ENCODE peak calls at places on chromosomes 4 and X, in six cellular contexts. One of them, this sample, is unnamed.

GRCh38 chrX:109774136-109774535 is 41.1 kb upstream of the ACSL4 start:
- DNase-seq in CD8-positive, alpha-beta T cell: no peak
- DNase-seq in tibial nerve: no peak
- DNase-seq in left ventricle myocardium inferior: no peak
- DNase-seq in endodermal cell: no peak
- DNase-seq in hepatocyte: no peak
- DNase-seq in this sample: no peak

GRCh38 chr4:132572210-132572609 is 576.9 kb upstream of the PCDH10 start:
- DNase-seq in CD8-positive, alpha-beta T cell: no peak
- DNase-seq in hepatocyte: peak
- DNase-seq in left ventricle myocardium inferior: no peak
- DNase-seq in tibial nerve: no peak
- DNase-seq in endodermal cell: no peak
- DNase-seq in this sample: no peak

GRCh38 chrX:38220024-38220935 is at the start of gene SRPX:
- DNase-seq in endodermal cell: peak
- DNase-seq in left ventricle myocardium inferior: peak
- DNase-seq in tibial nerve: no peak
- DNase-seq in hepatocyte: peak
- DNase-seq in CD8-positive, alpha-beta T cell: no peak
- DNase-seq in this sample: peak

GRCh38 chr4:105594094-105595010 is 41.9 kb downstream of the ARHGEF38 start:
- DNase-seq in tibial nerve: no peak
- DNase-seq in endodermal cell: no peak
- DNase-seq in hepatocyte: peak
- DNase-seq in left ventricle myocardium inferior: no peak
- DNase-seq in CD8-positive, alpha-beta T cell: no peak
- DNase-seq in this sample: no peak

GRCh38 chr4:6271701-6272465 is 2.2 kb downstream of the WFS1 start:
- DNase-seq in CD8-positive, alpha-beta T cell: no peak
- DNase-seq in left ventricle myocardium inferior: peak
- DNase-seq in endodermal cell: no peak
- DNase-seq in hepatocyte: no peak
- DNase-seq in tibial nerve: peak
- DNase-seq in this sample: no peak

GRCh38 chr4:186782302-186782701 is 58.6 kb upstream of the FAT1 start:
- DNase-seq in hepatocyte: no peak
- DNase-seq in left ventricle myocardium inferior: no peak
- DNase-seq in endodermal cell: no peak
- DNase-seq in tibial nerve: no peak
- DNase-seq in CD8-positive, alpha-beta T cell: no peak
- DNase-seq in this sample: no peak

GRCh38 chr4:186939766-186940165 is 216.1 kb upstream of the FAT1 start:
- DNase-seq in CD8-positive, alpha-beta T cell: no peak
- DNase-seq in hepatocyte: no peak
- DNase-seq in tibial nerve: no peak
- DNase-seq in left ventricle myocardium inferior: no peak
- DNase-seq in endodermal cell: no peak
- DNase-seq in this sample: no peak

GRCh38 chr4:41796545-41797210 is 48.2 kb upstream of the PHOX2B start:
- DNase-seq in tibial nerve: no peak
- DNase-seq in hepatocyte: no peak
- DNase-seq in left ventricle myocardium inferior: no peak
- DNase-seq in CD8-positive, alpha-beta T cell: no peak
- DNase-seq in endodermal cell: peak
- DNase-seq in this sample: no peak

GRCh38 chr4:128358231-128358902 is 70.8 kb upstream of the PGRMC2 start:
- DNase-seq in endodermal cell: no peak
- DNase-seq in tibial nerve: no peak
- DNase-seq in CD8-positive, alpha-beta T cell: no peak
- DNase-seq in hepatocyte: peak
- DNase-seq in left ventricle myocardium inferior: no peak
- DNase-seq in this sample: no peak

GRCh38 chr4:123987408-123987807 is 590.8 kb downstream of the SPRY1 start:
- DNase-seq in left ventricle myocardium inferior: no peak
- DNase-seq in endodermal cell: no peak
- DNase-seq in CD8-positive, alpha-beta T cell: no peak
- DNase-seq in tibial nerve: no peak
- DNase-seq in hepatocyte: no peak
- DNase-seq in this sample: no peak

GRCh38 chrX:120536056-120536455 is 24.7 kb downstream of the CUL4B start:
- DNase-seq in CD8-positive, alpha-beta T cell: no peak
- DNase-seq in hepatocyte: no peak
- DNase-seq in endodermal cell: no peak
- DNase-seq in tibial nerve: no peak
- DNase-seq in left ventricle myocardium inferior: no peak
- DNase-seq in this sample: no peak

GRCh38 chr4:183098080-183098722 is 856 bp upstream of the WWC2 start:
- DNase-seq in tibial nerve: peak
- DNase-seq in hepatocyte: peak
- DNase-seq in left ventricle myocardium inferior: peak
- DNase-seq in CD8-positive, alpha-beta T cell: peak
- DNase-seq in endodermal cell: no peak
- DNase-seq in this sample: peak

GRCh38 chr4:184477201-184477999 is 3.0 kb upstream of the IRF2 start:
- DNase-seq in hepatocyte: peak
- DNase-seq in endodermal cell: no peak
- DNase-seq in left ventricle myocardium inferior: no peak
- DNase-seq in tibial nerve: no peak
- DNase-seq in CD8-positive, alpha-beta T cell: no peak
- DNase-seq in this sample: no peak

GRCh38 chr4:14568356-14568755 is 433.9 kb upstream of the CPEB2 start:
- DNase-seq in endodermal cell: no peak
- DNase-seq in left ventricle myocardium inferior: no peak
- DNase-seq in CD8-positive, alpha-beta T cell: no peak
- DNase-seq in hepatocyte: no peak
- DNase-seq in tibial nerve: no peak
- DNase-seq in this sample: no peak

GRCh38 chrX:56800801-56801200 is 71.8 kb downstream of the NBDY start:
- DNase-seq in CD8-positive, alpha-beta T cell: peak
- DNase-seq in hepatocyte: no peak
- DNase-seq in left ventricle myocardium inferior: no peak
- DNase-seq in endodermal cell: peak
- DNase-seq in tibial nerve: no peak
- DNase-seq in this sample: no peak

GRCh38 chr4:5751073-5751917 is 40.3 kb downstream of the EVC start:
- DNase-seq in hepatocyte: peak
- DNase-seq in CD8-positive, alpha-beta T cell: no peak
- DNase-seq in endodermal cell: peak
- DNase-seq in left ventricle myocardium inferior: no peak
- DNase-seq in tibial nerve: no peak
- DNase-seq in this sample: no peak

GRCh38 chr4:138499627-138500026 is 257.5 kb upstream of the SLC7A11 start:
- DNase-seq in tibial nerve: no peak
- DNase-seq in hepatocyte: no peak
- DNase-seq in left ventricle myocardium inferior: no peak
- DNase-seq in CD8-positive, alpha-beta T cell: no peak
- DNase-seq in endodermal cell: peak
- DNase-seq in this sample: no peak

GRCh38 chrX:154600962-154601374 is 16.0 kb downstream of the CTAG1A start:
- DNase-seq in hepatocyte: no peak
- DNase-seq in endodermal cell: no peak
- DNase-seq in tibial nerve: no peak
- DNase-seq in left ventricle myocardium inferior: no peak
- DNase-seq in CD8-positive, alpha-beta T cell: no peak
- DNase-seq in this sample: no peak

GRCh38 chr4:174460684-174461083 is 61.6 kb downstream of the HPGD start:
- DNase-seq in hepatocyte: no peak
- DNase-seq in CD8-positive, alpha-beta T cell: no peak
- DNase-seq in endodermal cell: no peak
- DNase-seq in tibial nerve: no peak
- DNase-seq in left ventricle myocardium inferior: no peak
- DNase-seq in this sample: no peak

GRCh38 chr4:60463846-60464502 is 736.2 kb upstream of the ADGRL3 start:
- DNase-seq in endodermal cell: peak
- DNase-seq in tibial nerve: no peak
- DNase-seq in CD8-positive, alpha-beta T cell: no peak
- DNase-seq in left ventricle myocardium inferior: no peak
- DNase-seq in hepatocyte: no peak
- DNase-seq in this sample: no peak

GRCh38 chr4:88162636-88163035 is 4.2 kb upstream of the ABCG2 start:
- DNase-seq in endodermal cell: no peak
- DNase-seq in left ventricle myocardium inferior: no peak
- DNase-seq in hepatocyte: no peak
- DNase-seq in tibial nerve: no peak
- DNase-seq in CD8-positive, alpha-beta T cell: no peak
- DNase-seq in this sample: no peak

DNA sequence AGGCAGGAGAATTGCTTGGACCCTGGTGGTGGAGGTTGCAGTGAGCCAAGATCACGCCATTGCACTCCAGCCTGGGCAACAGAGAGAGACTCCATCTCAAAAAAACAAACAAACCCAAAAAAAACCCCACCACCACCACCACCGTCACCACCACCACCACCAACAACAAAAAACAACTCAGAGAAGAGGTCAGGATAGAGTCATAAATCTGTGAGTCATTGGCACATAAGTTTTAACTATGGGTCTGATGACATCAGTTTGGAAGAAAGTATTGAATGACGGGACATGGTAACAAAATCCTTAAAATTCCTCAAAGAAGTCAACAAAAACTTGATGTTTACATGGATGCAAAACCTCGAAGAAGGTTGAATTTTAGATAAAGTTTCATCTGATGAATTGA is 288.0 kb upstream of the SFRP2 start:
- DNase-seq in CD8-positive, alpha-beta T cell: no peak
- DNase-seq in endodermal cell: no peak
- DNase-seq in left ventricle myocardium inferior: no peak
- DNase-seq in tibial nerve: no peak
- DNase-seq in hepatocyte: no peak
- DNase-seq in this sample: no peak
- TF ChIP-seq CTCF in CD8-positive, alpha-beta T cell: no peak
- TF ChIP-seq CTCF in endodermal cell: no peak
- TF ChIP-seq CTCF in left ventricle myocardium inferior: no peak
- TF ChIP-seq CTCF in tibial nerve: no peak
- TF ChIP-seq CTCF in hepatocyte: no peak
- TF ChIP-seq CTCF in this sample: no peak

GRCh38 chr4:81602853-81603252 is 131.1 kb upstream of the RASGEF1B start:
- DNase-seq in left ventricle myocardium inferior: no peak
- DNase-seq in hepatocyte: no peak
- DNase-seq in endodermal cell: no peak
- DNase-seq in tibial nerve: no peak
- DNase-seq in CD8-positive, alpha-beta T cell: no peak
- DNase-seq in this sample: no peak

GRCh38 chr4:81600511-81601269 is 129.0 kb upstream of the RASGEF1B start:
- DNase-seq in endodermal cell: no peak
- DNase-seq in CD8-positive, alpha-beta T cell: no peak
- DNase-seq in tibial nerve: no peak
- DNase-seq in left ventricle myocardium inferior: peak
- DNase-seq in hepatocyte: no peak
- DNase-seq in this sample: no peak

GRCh38 chr4:81604683-81605082 is 133.0 kb upstream of the RASGEF1B start:
- DNase-seq in endodermal cell: no peak
- DNase-seq in left ventricle myocardium inferior: no peak
- DNase-seq in tibial nerve: no peak
- DNase-seq in CD8-positive, alpha-beta T cell: no peak
- DNase-seq in hepatocyte: no peak
- DNase-seq in this sample: no peak

GRCh38 chr4:81599646-81600231 is 128.0 kb upstream of the RASGEF1B start:
- DNase-seq in endodermal cell: no peak
- DNase-seq in CD8-positive, alpha-beta T cell: no peak
- DNase-seq in hepatocyte: no peak
- DNase-seq in tibial nerve: no peak
- DNase-seq in left ventricle myocardium inferior: no peak
- DNase-seq in this sample: no peak

GRCh38 chr4:81601270-81601694 is 129.6 kb upstream of the RASGEF1B start:
- DNase-seq in hepatocyte: peak
- DNase-seq in tibial nerve: no peak
- DNase-seq in endodermal cell: no peak
- DNase-seq in left ventricle myocardium inferior: no peak
- DNase-seq in CD8-positive, alpha-beta T cell: no peak
- DNase-seq in this sample: no peak
- H3K27ac ChIP-seq in hepatocyte: peak
- H3K27ac ChIP-seq in tibial nerve: no peak
- H3K27ac ChIP-seq in endodermal cell: peak
- H3K27ac ChIP-seq in left ventricle myocardium inferior: peak
- H3K27ac ChIP-seq in CD8-positive, alpha-beta T cell: no peak
- H3K27ac ChIP-seq in this sample: no peak

DNA sequence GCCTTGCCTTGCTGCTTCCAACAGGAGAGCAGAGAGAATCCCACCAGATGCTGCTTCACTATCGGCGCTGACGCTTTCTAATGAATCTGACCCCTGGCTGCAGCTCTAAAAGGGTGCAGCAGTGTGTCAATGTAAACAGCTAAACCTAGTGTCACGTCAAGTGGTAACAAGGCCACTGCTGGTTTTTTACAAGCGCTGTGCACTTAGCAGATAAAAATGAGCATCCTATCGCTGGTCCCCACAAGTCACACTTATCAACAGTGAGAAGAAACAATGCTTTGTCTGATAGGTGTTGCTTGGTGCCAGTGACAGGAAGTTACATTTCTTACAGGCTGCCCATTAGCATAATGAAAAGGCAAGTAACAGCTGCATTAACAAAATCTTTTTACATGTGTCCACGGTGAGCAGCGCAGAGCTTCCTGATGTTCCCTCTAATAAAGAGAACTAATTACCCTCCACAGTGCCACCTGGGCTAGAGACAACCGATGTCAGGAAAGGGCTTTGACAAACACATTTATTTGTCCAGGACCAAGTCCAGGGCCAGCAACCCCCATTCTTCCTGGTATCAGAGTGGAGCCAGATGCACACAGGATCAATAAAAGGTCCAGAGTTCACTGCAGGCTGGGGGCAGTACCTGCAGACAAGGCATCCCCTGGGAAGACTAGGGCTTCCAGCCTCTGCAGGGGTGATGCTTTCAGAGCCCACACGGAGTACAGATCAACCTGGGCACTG is 176.0 kb downstream of the MGST2 start:
- DNase-seq in CD8-positive, alpha-beta T cell: no peak
- DNase-seq in left ventricle myocardium inferior: no peak
- DNase-seq in hepatocyte: peak
- DNase-seq in tibial nerve: no peak
- DNase-seq in endodermal cell: no peak
- DNase-seq in this sample: no peak
- TF ChIP-seq CTCF in CD8-positive, alpha-beta T cell: no peak
- TF ChIP-seq CTCF in left ventricle myocardium inferior: no peak
- TF ChIP-seq CTCF in hepatocyte: peak
- TF ChIP-seq CTCF in tibial nerve: no peak
- TF ChIP-seq CTCF in endodermal cell: peak
- TF ChIP-seq CTCF in this sample: no peak

DNA sequence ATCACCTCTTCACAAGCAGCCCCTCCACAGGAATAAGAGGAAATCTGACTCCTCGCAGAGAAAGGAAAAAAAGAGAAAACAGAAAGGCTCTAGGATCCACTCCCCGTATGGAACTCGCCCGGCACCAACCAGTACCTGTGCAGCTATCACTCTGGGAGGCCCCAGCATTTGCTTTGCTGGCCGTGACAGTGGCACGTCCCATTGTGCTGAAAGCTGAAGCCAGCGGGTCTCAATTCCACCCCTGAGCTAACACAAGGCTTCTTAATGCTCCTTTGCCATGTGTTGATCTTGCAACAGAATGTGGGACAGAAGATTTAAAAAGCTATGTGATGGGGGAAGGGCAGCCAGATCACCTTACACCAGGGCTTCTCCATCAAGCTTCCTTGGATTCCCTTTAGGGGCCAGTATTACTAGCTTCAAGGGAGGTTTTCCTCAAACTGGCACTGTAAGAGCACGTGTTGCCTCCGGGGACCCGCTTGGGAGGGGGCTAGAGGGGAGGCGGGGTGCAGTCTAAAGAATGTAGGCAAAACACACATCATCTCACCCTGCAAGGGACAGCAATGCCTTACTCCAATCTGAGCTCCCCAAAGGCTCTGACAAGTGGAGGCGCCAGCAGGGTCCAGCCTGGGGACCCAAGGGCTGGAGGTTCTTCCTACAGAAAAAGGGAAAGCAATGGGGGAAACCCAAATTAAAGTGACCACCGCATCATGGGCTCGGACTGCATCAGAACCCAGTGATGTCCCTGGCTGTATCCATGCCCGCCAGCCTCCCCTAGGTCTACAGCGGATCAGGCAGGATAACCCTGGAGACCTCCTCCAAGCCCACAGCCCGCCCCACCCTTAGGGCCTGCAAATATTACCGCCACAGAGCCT is 1.2 kb downstream of the USP46 start:
- DNase-seq in left ventricle myocardium inferior: no peak
- DNase-seq in hepatocyte: peak
- DNase-seq in CD8-positive, alpha-beta T cell: no peak
- DNase-seq in endodermal cell: peak
- DNase-seq in tibial nerve: no peak
- DNase-seq in this sample: no peak
- H3K27ac ChIP-seq in left ventricle myocardium inferior: peak
- H3K27ac ChIP-seq in hepatocyte: peak
- H3K27ac ChIP-seq in CD8-positive, alpha-beta T cell: no peak
- H3K27ac ChIP-seq in endodermal cell: no peak
- H3K27ac ChIP-seq in tibial nerve: peak
- H3K27ac ChIP-seq in this sample: peak

This sample was measured in RWPE1.